ENCODE peak calls at places on chromosomes 16 and 17, in four cellular contexts. Y is stimulated activated CD4-positive, alpha-beta T cell treated with anti-CD3 and anti-CD28 coated beads, Interleukin-1b, Interleukin-23, amount 100 ng/mL, for 24 hours; G is heart right ventricle; L is right lobe of liver. S is an unnamed sample.

GRCh38 chr17:81956607-81957589 is 4.1 kb downstream of the NOTUM start:
- DNase-seq in G (no peak), Y (no peak), L (no peak), S (no peak)

GRCh38 chr16:14958970-14959369 is 15.9 kb upstream of the PDXDC1 start:
- DNase-seq in G (no peak), L (no peak), Y (no peak), S (no peak)

GRCh38 chr16:84571010-84571409 is 46.9 kb downstream of the COTL1 start:
- DNase-seq in L (no peak), G (no peak), Y (no peak), S (no peak)

GRCh38 chr17:7094661-7095064 is 14.6 kb upstream of the CLEC10A start:
- DNase-seq in G (no peak), L (peak), Y (no peak), S (no peak)

GRCh38 chr17:36777118-36777517 is 160.2 kb upstream of the LHX1 start:
- DNase-seq in Y (no peak), G (no peak), L (no peak), S (no peak)

GRCh38 chr16:70523013-70523620 is at the start of gene COG4:
- DNase-seq in G (peak), L (peak), Y (peak), S (peak)

GRCh38 chr16:66212426-66212825 is 154.1 kb upstream of the CDH5 start:
- DNase-seq in L (no peak), G (no peak), Y (no peak), S (no peak)

GRCh38 chr16:70483426-70483825 is 29.0 kb downstream of the FCSK start:
- DNase-seq in Y (no peak), L (no peak), G (no peak), S (no peak)

GRCh38 chr17:71085238-71086033 is 916.1 kb downstream of the KCNJ2 start:
- DNase-seq in L (peak), G (no peak), Y (no peak), S (no peak)

GRCh38 chr17:17971431-17972125 is 622 bp downstream of the TOM1L2 start:
- DNase-seq in L (peak), G (peak), Y (no peak), S (no peak)

GRCh38 chr16:89233678-89234490 is 16.4 kb downstream of the ZNF778 start:
- DNase-seq in L (no peak), Y (no peak), G (no peak), S (no peak)

GRCh38 chr17:82465023-82465603 is 6.6 kb downstream of the NARF start:
- DNase-seq in Y (no peak), G (no peak), L (no peak), S (no peak)

GRCh38 chr17:81932333-81932983 is 4.6 kb downstream of the PYCR1 start:
- DNase-seq in Y (no peak), L (peak), G (no peak), S (no peak)

GRCh38 chr16:70157477-70158260 is 15.9 kb upstream of the CLEC18C start:
- DNase-seq in Y (no peak), G (no peak), L (no peak), S (no peak)

GRCh38 chr17:14790518-14790917 is 474.6 kb downstream of the PMP22 start:
- DNase-seq in Y (no peak), G (peak), L (no peak), S (no peak)

GRCh38 chr16:84284168-84284722 is 10.4 kb upstream of the WFDC1 start:
- DNase-seq in Y (no peak), G (peak), L (no peak), S (no peak)

GRCh38 chr17:65559802-65560627 is 1.4 kb downstream of the AXIN2 start:
- DNase-seq in L (no peak), Y (no peak), G (no peak), S (no peak)

GRCh38 chr17:15649861-15650391 is 30.4 kb upstream of the FBXW10B start:
- DNase-seq in Y (no peak), G (peak), L (no peak), S (no peak)

GRCh38 chr17:17044846-17045561 is 2.7 kb downstream of the MPRIP start:
- DNase-seq in Y (no peak), G (peak), L (peak), S (no peak)

GRCh38 chr17:80772906-80773242 is 218.8 kb upstream of the CHMP6 start:
- DNase-seq in L (no peak), G (no peak), Y (no peak), S (no peak)

GRCh38 chr17:37519241-37519985 is 29.7 kb downstream of the DUSP14 start:
- DNase-seq in Y (no peak), L (no peak), G (no peak), S (no peak)

GRCh38 chr17:70791748-70792443 is 622.6 kb downstream of the KCNJ2 start:
- DNase-seq in Y (no peak), L (no peak), G (no peak), S (no peak)

GRCh38 chr17:3683054-3683511 is 12.9 kb downstream of the P2RX5 start:
- DNase-seq in G (no peak), L (no peak), Y (peak), S (peak)

GRCh38 chr16:89495121-89495520 is 4.8 kb upstream of the ANKRD11 start:
- DNase-seq in Y (no peak), G (no peak), L (no peak), S (no peak)

GRCh38 chr16:66274335-66275110 is 92.0 kb upstream of the CDH5 start:
- DNase-seq in Y (no peak), L (no peak), G (no peak), S (peak)

GRCh38 chr16:2698996-2699750 is 16.9 kb downstream of the KCTD5 start:
- DNase-seq in G (no peak), Y (no peak), L (no peak), S (no peak)

GRCh38 chr17:41957869-41958231 is 8.7 kb upstream of the CNP start:
- DNase-seq in G (no peak), Y (no peak), L (no peak), S (no peak)

GRCh38 chr16:4093495-4094137 is 22.6 kb downstream of the ADCY9 start:
- DNase-seq in G (peak), Y (no peak), L (no peak), S (no peak)

GRCh38 chr17:36827056-36827455 is 110.2 kb upstream of the LHX1 start:
- DNase-seq in L (no peak), G (no peak), Y (no peak), S (no peak)

GRCh38 chr16:86101912-86102187 is 202.9 kb downstream of the IRF8 start:
- DNase-seq in L (no peak), Y (no peak), G (no peak), S (no peak)

GRCh38 chr17:28343491-28343932 is 8.0 kb downstream of the TNFAIP1 start:
- DNase-seq in L (no peak), G (no peak), Y (no peak), S (no peak)

GRCh38 chr16:67677712-67678111 is 11.1 kb downstream of the C16orf86 start:
- DNase-seq in Y (no peak), G (no peak), L (no peak), S (no peak)

GRCh38 chr17:67800495-67800928 is 24.8 kb upstream of the BPTF start:
- DNase-seq in G (peak), L (peak), Y (no peak), S (peak)

GRCh38 chr17:76350463-76350862 is 3.3 kb downstream of the PRPSAP1 start:
- DNase-seq in G (no peak), Y (no peak), L (peak), S (no peak)

GRCh38 chr17:38357488-38358123 is 6.0 kb downstream of the SOCS7 start:
- DNase-seq in Y (no peak), L (no peak), G (no peak), S (no peak)

GRCh38 chr16:87686697-87687570 is 78.9 kb downstream of the KLHDC4 start:
- DNase-seq in Y (no peak), L (no peak), G (no peak), S (no peak)

GRCh38 chr16:31273187-31273586 is 13.4 kb downstream of the ITGAM start:
- DNase-seq in G (no peak), Y (no peak), L (no peak), S (no peak)

S was measured in naive thymus-derived CD4-positive, alpha-beta T cell.